ENCODE peak calls at places on chromosomes 4 and X, in four cellular contexts. F is astrocyte; S is naive thymus-derived CD4-positive, alpha-beta T cell; A is HCT116. R is an unnamed sample. For H3K4me1, the result is how much of the 10 kb centered on the place peaks cover.

GRCh38 chr4:25863347-25863784 is 578 bp upstream of the SEL1L3 start:
- DNase-seq in F (no peak), A (no peak), S (no peak), R (no peak)

GRCh38 chr4:3851211-3851610 is 85.0 kb downstream of the ADRA2C start:
- DNase-seq in A (no peak), F (no peak), S (no peak), R (no peak)

GRCh38 chr4:39068907-39069306 is 6.9 kb downstream of the KLHL5 start:
- DNase-seq in F (no peak), A (no peak), S (no peak), R (no peak)

GRCh38 chr4:76738081-76738931 is 159.6 kb downstream of the SOWAHB start:
- DNase-seq in S (no peak), F (peak), A (no peak), R (no peak)

GRCh38 chr4:104979083-104979760 is 167.5 kb upstream of the TET2 start:
- DNase-seq in A (no peak), F (no peak), S (no peak), R (no peak)

GRCh38 chrX:39762266-39762841 is 335.4 kb downstream of the BCOR start:
- DNase-seq in F (peak), A (no peak), S (no peak), R (no peak)

GRCh38 chrX:12890467-12890866 is 16.0 kb upstream of the TLR8 start:
- DNase-seq in S (no peak), A (no peak), F (no peak), R (no peak)

GRCh38 chr4:147057631-147057980 is 111.9 kb upstream of the TTC29 start:
- DNase-seq in A (no peak), F (peak), S (no peak), R (no peak)

GRCh38 chr4:124173892-124174291 is 538.6 kb downstream of the ANKRD50 start:
- DNase-seq in F (no peak), A (no peak), S (no peak), R (no peak)

GRCh38 chrX:45623266-45623665 is 422.6 kb upstream of the DIPK2B start:
- DNase-seq in F (peak), A (no peak), S (no peak), R (no peak)

GRCh38 chr4:3407930-3408792 is 33.6 kb upstream of the HGFAC start:
- DNase-seq in F (no peak), A (no peak), S (no peak), R (no peak)

GRCh38 chr4:6463311-6464289 is 8.8 kb downstream of the PPP2R2C start:
- DNase-seq in S (no peak), A (no peak), F (no peak), R (no peak)

GRCh38 chrX:153969904-153970397 is 1.7 kb downstream of the HCFC1 start:
- DNase-seq in S (no peak), A (no peak), F (peak), R (no peak)

GRCh38 chrX:40971736-40972135 is 113.5 kb upstream of the USP9X start:
- DNase-seq in F (no peak), A (no peak), S (no peak), R (no peak)

GRCh38 chr4:19615086-19615689 is 636.5 kb upstream of the SLIT2 start:
- DNase-seq in F (no peak), A (no peak), S (no peak), R (no peak)

GRCh38 chr4:94976371-94977011 is 218.7 kb downstream of the BMPR1B start:
- DNase-seq in A (no peak), S (no peak), F (peak), R (no peak)

GRCh38 chr4:54819044-54819443 is 161.3 kb downstream of the KIT start:
- DNase-seq in S (no peak), A (no peak), F (no peak), R (no peak)

GRCh38 chr4:56745082-56745481 is 64.0 kb upstream of the HOPX start:
- DNase-seq in S (no peak), A (no peak), F (no peak), R (no peak)

GRCh38 chr4:121308328-121308663 is 72.5 kb downstream of the QRFPR start:
- DNase-seq in F (no peak), S (no peak), A (no peak), R (no peak)

GRCh38 chr4:121304843-121305348 is 75.9 kb downstream of the QRFPR start:
- DNase-seq in A (no peak), S (no peak), F (no peak), R (no peak)

GRCh38 chr4:121307441-121308327 is 73.1 kb downstream of the QRFPR start:
- DNase-seq in S (peak), F (peak), A (peak), R (peak)

GRCh38 chr4:121308828-121309227 is 72.0 kb downstream of the QRFPR start:
- DNase-seq in F (no peak), S (no peak), A (no peak), R (no peak)

GRCh38 chr4:121306932-121307331 is 73.9 kb downstream of the QRFPR start:
- DNase-seq in S (no peak), F (no peak), A (no peak), R (no peak)
- H3K4me3 ChIP-seq in S (no peak), F (no peak), A (no peak), R (no peak)

GRCh38 chr4:143286733-143287570 is 49.7 kb upstream of the GAB1 start:
- DNase-seq in S (no peak), A (no peak), F (peak), R (no peak)
- H3K4me1 ChIP-seq in S (under half), A (under half), F (under half), R (under half)

DNA sequence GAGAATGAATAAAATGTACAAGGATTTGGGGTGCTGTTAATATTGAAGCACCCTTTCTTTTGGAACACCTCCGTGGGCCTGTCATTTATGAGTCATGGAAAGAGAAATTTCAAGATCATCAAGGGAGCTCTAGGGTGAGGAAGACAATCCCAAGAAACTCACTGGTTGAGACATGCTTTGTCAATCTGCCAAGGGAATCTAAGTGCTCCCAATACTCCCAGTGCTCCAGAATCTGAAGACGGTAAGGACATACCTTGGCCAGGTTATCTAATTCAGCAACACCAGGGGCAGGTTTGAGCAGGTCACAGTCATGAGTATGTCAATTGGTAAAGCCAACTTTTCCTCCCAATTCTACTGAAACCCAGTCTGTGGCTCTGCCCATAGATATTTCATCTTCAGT is 556.4 kb upstream of the CPEB2 start:
- DNase-seq in A (no peak), S (no peak), F (no peak), R (no peak)
- H3K27ac ChIP-seq in A (no peak), S (no peak), F (no peak), R (no peak)

GRCh38 chrX:117919755-117920154 is 196.9 kb downstream of the KLHL13 start:
- DNase-seq in A (no peak), F (no peak), S (no peak), R (no peak)
- H3K4me3 ChIP-seq in A (no peak), F (no peak), S (no peak), R (no peak)

R was measured in effector memory CD4-positive, alpha-beta T cell.